ENCODE peak calls at places on chromosome 17, in six cellular contexts. E is K562, L is cardiac muscle cell, I is posterior cingulate gyrus, W is smooth muscle cell of the brain vasculature, Y is foreskin keratinocyte. R is an unnamed sample.

GRCh38 chr17:892958-893357 is 86.6 kb downstream of the NXN start:
- DNase-seq in I (no peak), W (no peak), Y (no peak), E (no peak), L (no peak), R (no peak)

GRCh38 chr17:79127534-79128135 is 53.0 kb downstream of the ENGASE start:
- DNase-seq in I (no peak), L (no peak), E (no peak), W (no peak), Y (no peak), R (no peak)

GRCh38 chr17:57921342-57921741 is 33.9 kb downstream of the CUEDC1 start:
- DNase-seq in Y (no peak), L (no peak), W (no peak), E (no peak), I (no peak), R (no peak)

GRCh38 chr17:77905766-77906165 is 52.7 kb upstream of the TNRC6C start:
- DNase-seq in I (no peak), L (no peak), W (no peak), Y (no peak), E (no peak), R (no peak)

GRCh38 chr17:48596735-48597491 is 3.3 kb upstream of the HOXB5 start:
- DNase-seq in Y (no peak), I (no peak), L (no peak), E (no peak), W (no peak), R (no peak)

GRCh38 chr17:14926526-14927122 is 338.5 kb downstream of the PMP22 start:
- DNase-seq in I (peak), Y (peak), L (peak), E (peak), W (no peak), R (no peak)

GRCh38 chr17:18262641-18263040 is 2.2 kb downstream of the MIEF2 start:
- DNase-seq in W (no peak), E (no peak), I (no peak), L (no peak), Y (no peak), R (no peak)

GRCh38 chr17:2929881-2930533 is 133.4 kb downstream of the OR1D5 start:
- DNase-seq in L (peak), W (no peak), E (peak), I (peak), Y (peak), R (peak)

GRCh38 chr17:19018600-19018950 is 14.0 kb upstream of the FAM83G start:
- DNase-seq in L (no peak), I (no peak), W (no peak), E (no peak), Y (no peak), R (no peak)

GRCh38 chr17:59972778-59973177 is 8.2 kb upstream of the RNFT1 start:
- DNase-seq in Y (no peak), W (no peak), E (no peak), L (no peak), I (no peak), R (no peak)

GRCh38 chr17:5868916-5869475 is 201.2 kb upstream of the WSCD1 start:
- DNase-seq in W (no peak), Y (no peak), I (no peak), E (no peak), L (no peak), R (no peak)

GRCh38 chr17:80938556-80938955 is 53.1 kb upstream of the CHMP6 start:
- DNase-seq in I (no peak), W (no peak), E (no peak), Y (no peak), L (no peak), R (no peak)

GRCh38 chr17:40910441-40910841 is 25.4 kb upstream of the KRT20 start:
- DNase-seq in Y (peak), E (no peak), I (no peak), W (no peak), L (no peak), R (no peak)

GRCh38 chr17:32341141-32341856 is 674 bp downstream of the C17orf75 start:
- DNase-seq in E (peak), W (no peak), L (peak), I (no peak), Y (peak), R (peak)

GRCh38 chr17:12627776-12628491 is 37.8 kb upstream of the MYOCD start:
- DNase-seq in L (no peak), I (no peak), W (no peak), E (no peak), Y (peak), R (no peak)

GRCh38 chr17:56681561-56682266 is 88.2 kb downstream of the NOG start:
- DNase-seq in I (no peak), W (no peak), L (no peak), Y (peak), E (no peak), R (no peak)

GRCh38 chr17:82095777-82096708 is 2.0 kb downstream of the FASN start:
- DNase-seq in L (no peak), E (no peak), I (no peak), W (no peak), Y (no peak), R (no peak)

GRCh38 chr17:41271858-41272257 is 3.6 kb upstream of the KRTAP9-7 start:
- DNase-seq in L (no peak), I (no peak), E (no peak), Y (no peak), W (no peak), R (no peak)

GRCh38 chr17:31321481-31321880 is at the start of gene EVI2A:
- DNase-seq in I (peak), E (no peak), W (peak), L (no peak), Y (peak), R (no peak)

R was measured in Caco-2.